ENCODE peak calls at places on chromosomes 12 and 14, in nine cellular contexts. U is suprapubic skin, B is stomach, L is K562, C is H1, P is tibial nerve, M is body of pancreas, A is adrenal gland, O is HepG2. Q is an unnamed sample.
A peak's percentile ranks its signal among the peaks of the same experiment; 100 is the strongest.

GRCh38 chr12:53287741-53288216 is 7.6 kb upstream of the PFDN5 start:
- DNase-seq in P (peak; percentile 82), B (peak; percentile 74), U (no peak), L (peak; percentile 70), M (peak; percentile 74), A (peak; percentile 64), O (peak; percentile 38), C (no peak), Q (peak; percentile 66)

GRCh38 chr14:91202234-91202974 is 42.1 kb downstream of the GPR68 start:
- DNase-seq in U (no peak), O (no peak), B (peak; percentile 34), A (peak; percentile 29), M (peak; percentile 20), L (peak; percentile 70), P (no peak), C (no peak), Q (peak; percentile 35)

GRCh38 chr12:49305762-49306161 is 10.8 kb downstream of the PRPH start:
- DNase-seq in A (no peak), U (no peak), M (no peak), P (no peak), B (no peak), O (no peak), L (no peak), C (no peak), Q (no peak)

GRCh38 chr14:100528962-100529560 is 58.2 kb downstream of the BEGAIN start:
- DNase-seq in P (no peak), C (no peak), U (peak; percentile 76), A (no peak), O (no peak), M (no peak), B (peak; percentile 24), L (no peak), Q (no peak)

GRCh38 chr14:54567634-54568561 is 970 bp downstream of the SAMD4A start:
- DNase-seq in B (peak; percentile 50), C (no peak), P (peak; percentile 44), O (peak; percentile 14), M (peak; percentile 58), U (peak; percentile 82), L (peak; percentile 21), A (peak; percentile 58), Q (peak; percentile 37)

GRCh38 chr12:5262450-5262849 is 169.5 kb upstream of the NTF3 start:
- DNase-seq in P (no peak), A (no peak), C (no peak), L (no peak), U (no peak), B (no peak), O (no peak), M (no peak), Q (no peak)

GRCh38 chr14:29587046-29587445 is 340.6 kb downstream of the PRKD1 start:
- DNase-seq in M (no peak), C (no peak), A (no peak), U (no peak), B (no peak), O (no peak), L (no peak), P (no peak), Q (no peak)

GRCh38 chr12:47267571-47267970 is 187.8 kb upstream of the AMIGO2 start:
- DNase-seq in U (no peak), C (no peak), O (no peak), B (no peak), L (no peak), M (no peak), P (no peak), A (no peak), Q (peak; percentile 21)

DNA sequence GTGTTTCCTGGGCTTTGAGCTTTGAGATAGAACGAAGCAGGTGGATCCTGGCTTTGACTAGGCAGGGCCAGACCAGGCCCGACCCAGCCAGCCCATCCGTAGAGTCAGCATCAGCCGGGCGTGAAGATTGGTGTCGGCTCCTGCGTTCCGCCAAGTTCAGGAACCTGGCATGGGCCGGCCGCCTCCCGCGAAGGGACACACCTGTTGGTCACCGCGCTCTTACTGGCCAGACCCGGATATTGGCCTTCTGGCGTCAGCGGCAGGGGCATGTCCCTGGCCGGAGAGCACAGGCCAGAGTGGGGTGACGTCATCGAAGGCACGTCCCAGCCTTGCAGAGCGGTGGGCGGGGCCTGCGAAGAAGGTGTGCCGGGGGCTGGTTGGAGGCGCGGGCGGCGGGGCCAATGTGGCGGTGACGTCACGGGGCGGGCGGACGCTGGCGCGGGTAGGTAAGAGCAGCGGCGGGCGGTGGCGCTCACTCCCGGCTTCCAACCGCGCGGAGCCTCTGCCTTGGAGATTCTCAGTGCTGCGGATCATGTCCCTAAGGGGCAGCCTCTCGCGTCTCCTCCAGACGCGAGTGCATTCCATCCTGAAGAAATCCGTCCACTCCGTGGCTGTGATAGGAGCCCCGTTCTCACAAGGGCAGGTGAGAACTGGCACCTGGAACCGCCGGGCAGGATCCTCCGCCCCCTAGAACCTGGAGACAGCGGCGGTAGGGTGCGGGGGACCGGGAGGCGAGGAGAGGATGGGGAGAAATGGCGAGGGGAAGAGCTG is at the start of gene ARG2:
- DNase-seq in B (peak; percentile 100), C (peak; percentile 91), O (peak; percentile 95), A (peak; percentile 97), U (peak; percentile 98), M (peak; percentile 100), P (peak; percentile 95), L (peak; percentile 96), Q (peak; percentile 100)
- TF ChIP-seq POLR2A in B (peak; percentile 4), C (peak; percentile 77), O (peak; percentile 89), A (peak; percentile 76), U (no peak), M (peak; percentile 88), P (peak; percentile 53), L (peak; percentile 74), Q (peak; percentile 92)

GRCh38 chr14:70780396-70781075 is 28.8 kb downstream of the MAP3K9 start:
- DNase-seq in L (no peak), O (no peak), B (peak; percentile 53), M (peak; percentile 42), U (no peak), A (peak; percentile 27), C (no peak), P (no peak), Q (no peak)

GRCh38 chr14:70771781-70772212 is 37.5 kb downstream of the MAP3K9 start:
- DNase-seq in P (no peak), M (no peak), L (no peak), U (no peak), A (no peak), B (no peak), C (peak; percentile 17), O (no peak), Q (no peak)

GRCh38 chr14:70773182-70773862 is 36.0 kb downstream of the MAP3K9 start:
- DNase-seq in M (no peak), L (no peak), P (no peak), U (no peak), C (no peak), B (no peak), A (no peak), O (no peak), Q (no peak)

GRCh38 chr14:70779667-70780066 is 29.6 kb downstream of the MAP3K9 start:
- DNase-seq in U (no peak), O (no peak), C (no peak), B (no peak), L (no peak), A (no peak), M (no peak), P (no peak), Q (no peak)

DNA sequence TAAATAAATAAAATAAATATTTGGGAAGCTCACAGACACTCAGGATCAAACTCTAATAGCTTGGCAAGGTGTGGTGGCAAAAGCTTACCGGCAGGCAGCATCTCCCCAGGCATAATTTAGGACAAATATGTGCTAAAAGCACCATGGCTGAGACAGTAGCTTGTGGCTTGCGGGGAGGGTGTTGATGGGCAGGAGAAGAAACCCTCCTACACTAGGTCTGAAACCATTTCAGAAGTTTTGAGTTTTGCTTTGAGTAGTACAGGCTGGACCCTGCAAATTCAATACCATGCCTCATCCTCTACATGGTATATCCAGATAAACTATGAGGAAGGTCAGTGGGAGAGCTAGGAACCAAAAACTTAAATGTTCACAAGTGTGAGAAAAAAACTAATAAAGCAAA is 33.1 kb downstream of the MAP3K9 start:
- DNase-seq in U (no peak), O (no peak), M (no peak), L (no peak), B (no peak), C (no peak), P (no peak), A (no peak), Q (no peak)
- H3K4me1 ChIP-seq in U (no peaks in the 10 kb centered on the region), O (no peaks in the 10 kb centered on the region), M (peaks cover 5% of the 10 kb centered on the region), L (no peaks in the 10 kb centered on the region), B (peaks cover 11% of the 10 kb centered on the region), C (peaks cover 8% of the 10 kb centered on the region), P (no peaks in the 10 kb centered on the region), A (no peaks in the 10 kb centered on the region), Q (no peaks in the 10 kb centered on the region)

GRCh38 chr12:57488397-57489156 is 709 bp downstream of the MARS1 start:
- DNase-seq in M (no peak), B (no peak), O (no peak), U (no peak), C (no peak), P (no peak), A (no peak), L (peak; percentile 34), Q (no peak)
- TF ChIP-seq POLR2A in M (no peak), B (no peak), O (no peak), U (no peak), C (no peak), P (no peak), A (no peak), L (no peak), Q (no peak)

GRCh38 chr12:110048242-110049027 is at the start of gene C12orf76:
- DNase-seq in C (peak; percentile 81), B (peak; percentile 94), P (peak; percentile 90), L (peak; percentile 88), A (peak; percentile 96), M (peak; percentile 97), O (peak; percentile 93), U (peak; percentile 97), Q (peak; percentile 89)

GRCh38 chr12:110046451-110047187 is 1.7 kb downstream of the C12orf76 start:
- DNase-seq in L (no peak), U (no peak), B (no peak), P (no peak), A (no peak), O (peak; percentile 35), C (no peak), M (no peak), Q (no peak)

GRCh38 chr12:110042260-110042659 is 6.1 kb downstream of the C12orf76 start:
- DNase-seq in U (no peak), M (peak; percentile 41), A (no peak), P (no peak), C (no peak), L (no peak), O (peak; percentile 26), B (no peak), Q (no peak)

GRCh38 chr12:110050927-110051326 is 2.6 kb upstream of the C12orf76 start:
- DNase-seq in P (no peak), U (no peak), L (no peak), B (no peak), A (no peak), O (no peak), M (no peak), C (no peak), Q (no peak)

DNA sequence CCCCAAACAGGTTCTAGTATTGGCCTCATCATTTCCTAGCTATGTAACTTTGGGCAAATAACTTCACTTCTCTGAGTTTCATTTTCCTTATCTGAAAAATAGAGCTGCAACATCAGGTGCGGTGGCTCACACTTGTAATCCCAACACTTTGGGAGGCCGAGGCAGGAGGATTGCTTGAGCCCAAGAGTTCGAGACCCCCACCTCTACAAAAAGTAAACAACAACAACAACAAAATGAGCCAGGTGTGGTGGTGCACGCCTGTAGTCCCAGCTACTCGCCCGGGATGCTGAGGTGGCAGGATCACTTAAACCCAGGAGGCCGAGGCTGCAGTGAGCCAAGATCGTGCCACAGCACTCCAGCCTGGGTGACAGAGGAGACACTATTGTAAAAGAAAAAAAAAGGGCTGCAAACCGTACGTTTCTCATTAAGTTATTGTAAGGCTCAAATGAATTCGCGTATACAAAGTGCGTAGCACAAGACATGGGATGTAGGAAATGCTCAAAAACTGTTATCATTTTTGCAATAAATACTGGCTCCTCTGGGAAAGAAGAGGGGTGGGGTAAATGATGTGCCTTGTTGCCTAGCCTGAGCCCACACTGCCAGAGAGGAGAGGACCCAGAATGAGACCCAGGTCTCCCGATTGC is 903 bp downstream of the C12orf76 start:
- DNase-seq in L (no peak), U (no peak), P (no peak), B (no peak), C (no peak), M (no peak), O (no peak), A (no peak), Q (no peak)
- H3K4me1 ChIP-seq in L (peaks cover 16% of the 10 kb centered on the region), U (peaks cover 29% of the 10 kb centered on the region), P (peaks cover 44% of the 10 kb centered on the region), B (peaks cover 37% of the 10 kb centered on the region), C (no peaks in the 10 kb centered on the region), M (peaks cover 29% of the 10 kb centered on the region), O (peaks cover 39% of the 10 kb centered on the region), A (peaks cover 17% of the 10 kb centered on the region), Q (peaks cover 3% of the 10 kb centered on the region)